ENCODE peak calls at places on chromosomes 3 and 15, in four cellular contexts. One of them, this sample, is unnamed.

GRCh38 chr3:46660543-46661523 is 32.6 kb downstream of the ALS2CL start:
- ATAC-seq in upper lobe of right lung: peak
- ATAC-seq in left lung: no peak
- ATAC-seq in activated CD8-positive, alpha-beta T cell treated with anti-CD3 and anti-CD28 coated beads for 36 hours: no peak
- ATAC-seq in this sample: peak

GRCh38 chr15:67161881-67162280 is 92.6 kb downstream of the AAGAB start:
- ATAC-seq in upper lobe of right lung: no peak
- ATAC-seq in left lung: no peak
- ATAC-seq in activated CD8-positive, alpha-beta T cell treated with anti-CD3 and anti-CD28 coated beads for 36 hours: no peak
- ATAC-seq in this sample: peak

GRCh38 chr3:52270252-52270754 is 8.1 kb downstream of the WDR82 start:
- ATAC-seq in left lung: peak
- ATAC-seq in upper lobe of right lung: peak
- ATAC-seq in activated CD8-positive, alpha-beta T cell treated with anti-CD3 and anti-CD28 coated beads for 36 hours: no peak
- ATAC-seq in this sample: no peak

GRCh38 chr3:90221900-90222299 is 1114.5 kb downstream of the EPHA3 start:
- ATAC-seq in activated CD8-positive, alpha-beta T cell treated with anti-CD3 and anti-CD28 coated beads for 36 hours: no peak
- ATAC-seq in left lung: no peak
- ATAC-seq in upper lobe of right lung: no peak
- ATAC-seq in this sample: no peak

GRCh38 chr15:70146771-70147170 is 49.1 kb upstream of the TLE3 start:
- ATAC-seq in activated CD8-positive, alpha-beta T cell treated with anti-CD3 and anti-CD28 coated beads for 36 hours: no peak
- ATAC-seq in left lung: no peak
- ATAC-seq in upper lobe of right lung: no peak
- ATAC-seq in this sample: no peak

GRCh38 chr3:94862703-94863102 is 799.8 kb downstream of the NSUN3 start:
- ATAC-seq in activated CD8-positive, alpha-beta T cell treated with anti-CD3 and anti-CD28 coated beads for 36 hours: peak
- ATAC-seq in left lung: peak
- ATAC-seq in upper lobe of right lung: peak
- ATAC-seq in this sample: no peak

GRCh38 chr3:112653209-112653871 is 12.4 kb upstream of the CCDC80 start:
- ATAC-seq in activated CD8-positive, alpha-beta T cell treated with anti-CD3 and anti-CD28 coated beads for 36 hours: no peak
- ATAC-seq in left lung: peak
- ATAC-seq in upper lobe of right lung: peak
- ATAC-seq in this sample: peak

GRCh38 chr3:97996988-97997387 is 24.8 kb upstream of the RIOX2 start:
- ATAC-seq in left lung: no peak
- ATAC-seq in upper lobe of right lung: no peak
- ATAC-seq in activated CD8-positive, alpha-beta T cell treated with anti-CD3 and anti-CD28 coated beads for 36 hours: no peak
- ATAC-seq in this sample: no peak

GRCh38 chr3:27824312-27825200 is 102.4 kb upstream of the EOMES start:
- ATAC-seq in activated CD8-positive, alpha-beta T cell treated with anti-CD3 and anti-CD28 coated beads for 36 hours: no peak
- ATAC-seq in left lung: no peak
- ATAC-seq in upper lobe of right lung: no peak
- ATAC-seq in this sample: no peak

GRCh38 chr15:75920079-75920478 is 16.4 kb downstream of the FBXO22 start:
- ATAC-seq in upper lobe of right lung: no peak
- ATAC-seq in activated CD8-positive, alpha-beta T cell treated with anti-CD3 and anti-CD28 coated beads for 36 hours: no peak
- ATAC-seq in left lung: no peak
- ATAC-seq in this sample: no peak

GRCh38 chr3:45904931-45905330 is 18.6 kb downstream of the CCR9 start:
- ATAC-seq in activated CD8-positive, alpha-beta T cell treated with anti-CD3 and anti-CD28 coated beads for 36 hours: peak
- ATAC-seq in upper lobe of right lung: no peak
- ATAC-seq in left lung: no peak
- ATAC-seq in this sample: no peak

GRCh38 chr3:138418556-138419206 is 15.7 kb upstream of the ESYT3 start:
- ATAC-seq in upper lobe of right lung: no peak
- ATAC-seq in activated CD8-positive, alpha-beta T cell treated with anti-CD3 and anti-CD28 coated beads for 36 hours: no peak
- ATAC-seq in left lung: no peak
- ATAC-seq in this sample: no peak

GRCh38 chr3:4581905-4582611 is 88.9 kb downstream of the ITPR1 start:
- ATAC-seq in upper lobe of right lung: no peak
- ATAC-seq in left lung: no peak
- ATAC-seq in activated CD8-positive, alpha-beta T cell treated with anti-CD3 and anti-CD28 coated beads for 36 hours: no peak
- ATAC-seq in this sample: no peak

GRCh38 chr3:97917813-97918536 is 54.3 kb downstream of the RIOX2 start:
- ATAC-seq in left lung: peak
- ATAC-seq in upper lobe of right lung: no peak
- ATAC-seq in activated CD8-positive, alpha-beta T cell treated with anti-CD3 and anti-CD28 coated beads for 36 hours: no peak
- ATAC-seq in this sample: no peak

GRCh38 chr3:87733671-87734367 is 325.0 kb downstream of the CGGBP1 start:
- ATAC-seq in activated CD8-positive, alpha-beta T cell treated with anti-CD3 and anti-CD28 coated beads for 36 hours: no peak
- ATAC-seq in upper lobe of right lung: peak
- ATAC-seq in left lung: peak
- ATAC-seq in this sample: peak

GRCh38 chr15:51135276-51135675 is 40.6 kb upstream of the TNFAIP8L3 start:
- ATAC-seq in activated CD8-positive, alpha-beta T cell treated with anti-CD3 and anti-CD28 coated beads for 36 hours: no peak
- ATAC-seq in left lung: no peak
- ATAC-seq in upper lobe of right lung: no peak
- ATAC-seq in this sample: no peak

GRCh38 chr3:9448643-9449042 is 51.2 kb downstream of the SETD5 start:
- ATAC-seq in left lung: no peak
- ATAC-seq in activated CD8-positive, alpha-beta T cell treated with anti-CD3 and anti-CD28 coated beads for 36 hours: no peak
- ATAC-seq in upper lobe of right lung: no peak
- ATAC-seq in this sample: no peak

GRCh38 chr3:180804871-180805430 is 107.5 kb upstream of the FXR1 start:
- ATAC-seq in activated CD8-positive, alpha-beta T cell treated with anti-CD3 and anti-CD28 coated beads for 36 hours: no peak
- ATAC-seq in left lung: peak
- ATAC-seq in upper lobe of right lung: peak
- ATAC-seq in this sample: no peak

GRCh38 chr3:196504556-196504955 is 988 bp upstream of the RNF168 start:
- ATAC-seq in left lung: no peak
- ATAC-seq in activated CD8-positive, alpha-beta T cell treated with anti-CD3 and anti-CD28 coated beads for 36 hours: no peak
- ATAC-seq in upper lobe of right lung: no peak
- ATAC-seq in this sample: no peak

GRCh38 chr3:69500604-69501003 is 114.7 kb upstream of the FRMD4B start:
- ATAC-seq in upper lobe of right lung: peak
- ATAC-seq in left lung: peak
- ATAC-seq in activated CD8-positive, alpha-beta T cell treated with anti-CD3 and anti-CD28 coated beads for 36 hours: no peak
- ATAC-seq in this sample: no peak

GRCh38 chr15:98505611-98506031 is 142.7 kb upstream of the IGF1R start:
- ATAC-seq in left lung: peak
- ATAC-seq in activated CD8-positive, alpha-beta T cell treated with anti-CD3 and anti-CD28 coated beads for 36 hours: no peak
- ATAC-seq in upper lobe of right lung: peak
- ATAC-seq in this sample: no peak